ENCODE peak calls at places on chromosomes 1 and 21, in four cellular contexts. T is SK-N-SH, Z is GM12878, P is K562. O is an unnamed sample.

GRCh38 chr1:910311-910880 is 13.3 kb upstream of the SAMD11 start:
- DNase-seq in T (peak), Z (no peak), P (no peak), O (no peak)

GRCh38 chr1:210252621-210253041 is 20.0 kb downstream of the SERTAD4 start:
- DNase-seq in T (peak), Z (no peak), P (no peak), O (peak)

GRCh38 chr1:155086182-155086741 is 7.6 kb downstream of the EFNA3 start:
- DNase-seq in T (peak), Z (no peak), P (peak), O (peak)

GRCh38 chr1:117467336-117467735 is 100.1 kb downstream of the MAN1A2 start:
- DNase-seq in T (no peak), Z (no peak), P (no peak), O (no peak)

GRCh38 chr1:36583980-36584805 is 101.5 kb upstream of the CSF3R start:
- DNase-seq in T (no peak), Z (no peak), P (no peak), O (no peak)

GRCh38 chr1:220527279-220528048 is 472 bp upstream of the MARK1 start:
- DNase-seq in T (peak), Z (no peak), P (no peak), O (no peak)

GRCh38 chr1:213061263-213061662 is 10.2 kb downstream of the RPS6KC1 start:
- DNase-seq in T (no peak), Z (no peak), P (no peak), O (no peak)

GRCh38 chr1:145805057-145805456 is 18.8 kb downstream of the RNF115 start:
- DNase-seq in T (no peak), Z (no peak), P (no peak), O (no peak)

GRCh38 chr1:55055084-55055882 is 15.9 kb downstream of the PCSK9 start:
- DNase-seq in T (no peak), Z (no peak), P (no peak), O (no peak)

GRCh38 chr21:43352568-43353281 is 74.2 kb downstream of the SIK1 start:
- DNase-seq in T (peak), Z (peak), P (peak), O (no peak)

DNA sequence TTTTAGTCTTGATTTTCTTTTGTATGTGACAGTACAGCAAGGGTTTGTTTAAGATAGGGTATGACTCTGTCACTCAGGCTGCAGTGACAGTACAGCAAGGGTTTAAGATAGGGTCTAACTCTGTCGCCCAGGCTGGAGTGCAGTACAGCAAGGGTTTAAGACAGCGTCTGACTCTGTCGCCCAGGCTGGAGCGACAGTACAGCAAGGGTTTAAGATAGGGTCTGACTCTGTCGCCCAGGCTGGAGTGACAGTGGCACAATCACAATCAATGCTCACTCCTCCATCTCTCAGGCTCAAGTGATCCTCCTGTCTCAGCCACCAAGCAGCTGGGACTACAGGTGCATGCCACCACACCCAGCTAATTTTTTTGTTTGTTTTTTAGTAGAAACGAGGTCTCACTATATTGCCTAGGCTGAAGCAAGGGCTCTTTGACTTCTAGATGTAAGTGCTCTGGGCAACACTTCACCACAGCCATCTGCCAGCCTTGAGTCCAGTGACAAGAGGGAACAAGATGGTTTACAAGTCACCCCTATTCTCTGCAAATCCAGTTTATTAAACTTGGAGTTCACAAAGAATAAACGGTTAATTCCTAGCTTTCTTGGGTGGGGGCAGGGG is 965 bp upstream of the SH2D5 start:
- DNase-seq in T (no peak), Z (no peak), P (no peak), O (no peak)
- TF ChIP-seq NRF1 in T (no peak), Z (no peak), P (no peak), O (no peak)

DNA sequence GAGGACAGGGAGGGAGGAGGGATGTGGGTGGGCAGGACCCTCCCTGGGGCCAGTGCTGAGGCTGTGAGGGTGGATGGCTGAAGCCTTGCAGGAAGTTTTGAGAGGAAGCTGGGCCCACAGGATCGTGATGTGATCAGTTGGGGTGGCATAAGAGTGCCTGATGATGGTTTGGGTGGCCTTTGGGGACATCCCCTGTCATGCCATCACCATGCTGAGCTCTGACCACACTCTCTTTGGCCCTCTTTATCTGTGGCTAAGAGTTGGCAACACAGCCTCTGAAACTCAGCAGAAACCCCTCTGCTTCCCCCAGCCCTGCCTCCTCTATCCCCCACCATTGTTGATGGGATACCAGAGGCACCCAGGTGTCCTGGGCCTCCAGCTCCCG is 19.8 kb downstream of the MIIP start:
- DNase-seq in T (no peak), Z (no peak), P (no peak), O (no peak)
- H3K4me2 ChIP-seq in T (no peak), Z (peak), P (peak), O (no peak)

GRCh38 chr1:114901739-114902255 is 47.1 kb downstream of the SYCP1 start:
- DNase-seq in T (no peak), Z (no peak), P (no peak), O (no peak)
- TF ChIP-seq NRF1 in T (no peak), Z (no peak), P (no peak), O (no peak)

DNA sequence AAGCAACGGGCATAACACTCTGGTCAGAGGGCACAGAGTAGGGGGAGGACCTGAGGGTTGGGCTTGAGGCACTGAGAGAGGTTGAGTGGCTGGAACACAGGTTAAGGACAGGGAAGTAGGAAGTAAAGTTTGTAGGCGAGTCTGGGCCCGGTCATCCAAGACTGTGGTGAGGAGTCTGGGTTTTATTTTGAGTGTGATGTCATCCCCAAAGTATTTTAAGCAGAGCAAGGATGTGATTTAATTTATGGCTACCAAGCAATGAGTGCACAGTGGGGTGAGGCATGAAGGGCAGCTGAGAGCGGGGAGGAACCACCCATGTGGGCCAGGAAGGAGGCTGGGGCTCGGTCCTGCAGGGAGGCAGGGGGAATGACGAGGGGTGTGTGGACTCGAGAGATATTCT is 11.2 kb upstream of the VWA5B1 start:
- DNase-seq in T (no peak), Z (no peak), P (no peak), O (no peak)
- H3K4me2 ChIP-seq in T (no peak), Z (no peak), P (no peak), O (no peak)

DNA sequence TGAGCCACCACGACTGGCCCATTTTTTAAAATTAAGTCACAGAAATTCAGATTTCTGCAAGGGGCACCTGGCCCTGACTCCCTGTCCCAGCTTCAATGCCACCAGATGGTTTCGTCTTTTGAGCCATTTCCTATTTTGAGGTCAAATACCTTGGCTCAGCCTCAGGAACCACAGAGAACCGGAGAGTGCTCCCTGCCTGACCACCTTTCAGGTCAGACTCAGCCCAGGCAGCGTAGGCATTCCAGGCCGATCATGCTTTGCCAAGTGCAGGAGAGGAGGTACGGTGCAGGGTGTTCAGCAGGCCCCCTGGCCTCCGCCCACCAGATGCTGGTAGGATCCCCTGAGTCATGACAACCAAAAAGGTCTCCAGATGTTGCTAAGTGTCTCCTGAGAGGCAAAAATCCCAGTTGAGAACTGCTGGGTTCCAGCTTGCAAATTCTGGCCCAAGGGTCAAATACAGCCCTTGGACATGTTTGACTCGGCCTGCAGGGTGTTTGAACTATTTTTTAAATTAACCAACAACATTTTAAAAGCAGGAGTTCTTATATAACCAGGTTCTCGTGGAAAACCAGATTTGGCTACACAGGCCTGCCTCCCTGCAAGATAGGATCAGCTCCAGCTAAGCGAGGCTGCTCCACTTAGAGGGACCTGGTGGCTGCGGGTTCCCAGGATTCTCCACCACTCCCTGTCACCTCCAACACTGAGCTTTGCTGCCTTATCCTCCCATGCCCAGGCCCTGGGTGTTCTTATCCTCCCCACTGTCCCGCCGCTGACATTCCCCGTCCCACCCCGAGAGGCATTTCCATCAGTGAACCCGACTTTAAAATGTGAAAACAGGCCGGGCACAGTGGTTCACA is 61.9 kb upstream of the TARDBP start:
- DNase-seq in T (peak), Z (no peak), P (no peak), O (no peak)
- TF ChIP-seq NRF1 in T (no peak), Z (no peak), P (no peak), O (no peak)

DNA sequence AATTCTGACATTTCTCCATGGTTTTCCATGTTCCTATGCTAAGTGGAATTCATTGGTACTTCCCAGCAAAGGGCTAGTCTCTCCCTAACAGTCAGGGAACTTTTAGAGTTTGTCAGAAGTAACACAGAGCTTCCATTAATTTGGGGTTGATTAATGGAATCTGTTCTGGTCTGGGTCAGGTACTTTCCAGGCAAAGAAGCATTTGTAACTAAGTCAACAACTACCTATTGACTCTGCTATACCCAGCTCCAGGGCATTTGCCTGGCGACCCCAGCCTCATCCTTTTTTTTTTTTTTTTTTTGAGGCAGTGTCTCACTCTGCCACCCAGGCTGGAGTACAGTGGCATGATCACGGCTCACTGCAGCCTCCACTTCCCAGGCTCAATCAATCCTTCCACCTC is 37.7 kb downstream of the ELAPOR1 start:
- DNase-seq in T (no peak), Z (no peak), P (no peak), O (no peak)
- H3K4me2 ChIP-seq in T (no peak), Z (no peak), P (no peak), O (no peak)

GRCh38 chr1:218480691-218481099 is 135.6 kb downstream of the TGFB2 start:
- DNase-seq in T (no peak), Z (no peak), P (no peak), O (no peak)
- TF ChIP-seq NRF1 in T (no peak), Z (no peak), P (no peak), O (no peak)